ENCODE peak calls at places on chromosomes 3 and 15, in five cellular contexts. L is neuronal stem cell, T is H1, Z is H9, N is trophoblast cell. P is an unnamed sample.
A peak's percentile ranks its signal among the peaks of the same experiment; 100 is the strongest.

GRCh38 chr3:177713921-177714900 is 516.9 kb upstream of the TBL1XR1 start:
- DNase-seq in L (no peak), T (no peak), Z (no peak), N (no peak), P (peak; percentile 15)

GRCh38 chr15:68333775-68334470 is 56.4 kb downstream of the FEM1B start:
- DNase-seq in L (no peak), T (no peak), Z (no peak), N (peak; percentile 13), P (peak; percentile 79)

GRCh38 chr3:98779936-98780335 is 16.8 kb downstream of the ST3GAL6 start:
- DNase-seq in L (no peak), T (no peak), Z (no peak), N (peak; percentile 89), P (peak; percentile 82)

GRCh38 chr3:68057637-68058320 is 403.4 kb upstream of the SUCLG2 start:
- DNase-seq in L (no peak), T (no peak), Z (no peak), N (no peak), P (no peak)

GRCh38 chr3:16319307-16319706 is 54.3 kb downstream of the OXNAD1 start:
- DNase-seq in L (no peak), T (no peak), Z (peak; percentile 57), N (peak; percentile 69), P (no peak)

GRCh38 chr15:78104566-78105500 is 12.5 kb downstream of the SH2D7 start:
- DNase-seq in L (no peak), T (no peak), Z (no peak), N (no peak), P (no peak)

GRCh38 chr3:7589526-7589925 is 728.6 kb downstream of the GRM7 start:
- DNase-seq in L (no peak), T (no peak), Z (no peak), N (no peak), P (no peak)

GRCh38 chr15:31328999-31329639 is 2.5 kb downstream of the KLF13 start:
- DNase-seq in L (no peak), T (no peak), Z (peak; percentile 68), N (peak; percentile 25), P (no peak)

GRCh38 chr3:79385211-79385610 is 382.6 kb downstream of the ROBO1 start:
- DNase-seq in L (no peak), T (no peak), Z (no peak), N (peak; percentile 79), P (no peak)

GRCh38 chr3:141452045-141452444 is 34.8 kb upstream of the RASA2 start:
- DNase-seq in L (peak; percentile 31), T (no peak), Z (no peak), N (peak; percentile 36), P (peak; percentile 73)

GRCh38 chr3:107208796-107209195 is 168.4 kb upstream of the CCDC54 start:
- DNase-seq in L (no peak), T (no peak), Z (no peak), N (no peak), P (peak; percentile 77)

DNA sequence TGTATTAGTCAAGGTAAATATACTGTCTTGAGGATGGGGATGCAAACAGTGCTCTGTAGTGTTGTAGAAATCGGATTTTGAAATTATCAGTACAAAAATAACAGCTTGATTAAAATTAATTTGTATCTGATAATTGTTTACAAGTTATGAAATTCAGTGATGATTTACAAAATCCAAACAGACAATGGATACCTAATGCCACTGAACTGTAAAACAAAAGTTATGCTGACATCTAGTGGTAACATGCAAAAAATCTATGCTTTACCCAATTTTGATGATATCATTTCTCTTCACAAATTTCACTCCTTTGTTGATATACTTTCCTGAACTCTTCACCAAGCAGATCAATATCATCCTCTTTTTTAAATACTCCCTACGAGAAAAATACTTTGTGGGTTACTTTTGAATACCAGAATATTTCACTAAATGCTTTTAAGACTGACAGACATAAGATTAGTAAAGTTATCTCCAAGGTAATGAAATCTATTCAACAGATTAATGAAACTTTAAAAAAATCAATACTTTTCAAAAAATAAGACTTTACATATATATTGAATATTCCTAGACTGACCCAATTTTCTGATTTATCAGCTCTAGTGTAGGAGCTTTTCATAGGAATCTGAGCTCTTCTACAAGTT is 36.0 kb downstream of the MNS1 start:
- DNase-seq in L (peak; percentile 0), T (no peak), Z (no peak), N (peak; percentile 72), P (peak; percentile 32)
- H2BK12ac ChIP-seq in L (no peak overlapping the region), T (no peak overlapping the region), Z (no peak overlapping the region), N (no peak overlapping the region), P (no peak overlapping the region)

GRCh38 chr3:193744822-193745684 is 152.0 kb downstream of the OPA1 start:
- DNase-seq in L (no peak), T (no peak), Z (no peak), N (peak; percentile 90), P (peak; percentile 83)
- H2AFZ ChIP-seq in L (peak overlapping the region; percentile 32), T (peak overlapping the region; percentile 86), Z (no peak overlapping the region), N (no peak overlapping the region), P (peak overlapping the region; percentile 15)

GRCh38 chr15:48109856-48110531 is 10.8 kb upstream of the SLC24A5 start:
- DNase-seq in L (no peak), T (no peak), Z (peak; percentile 64), N (peak; percentile 11), P (no peak)
- H2BK12ac ChIP-seq in L (no peak overlapping the region), T (no peak overlapping the region), Z (no peak overlapping the region), N (no peak overlapping the region), P (no peak overlapping the region)

DNA sequence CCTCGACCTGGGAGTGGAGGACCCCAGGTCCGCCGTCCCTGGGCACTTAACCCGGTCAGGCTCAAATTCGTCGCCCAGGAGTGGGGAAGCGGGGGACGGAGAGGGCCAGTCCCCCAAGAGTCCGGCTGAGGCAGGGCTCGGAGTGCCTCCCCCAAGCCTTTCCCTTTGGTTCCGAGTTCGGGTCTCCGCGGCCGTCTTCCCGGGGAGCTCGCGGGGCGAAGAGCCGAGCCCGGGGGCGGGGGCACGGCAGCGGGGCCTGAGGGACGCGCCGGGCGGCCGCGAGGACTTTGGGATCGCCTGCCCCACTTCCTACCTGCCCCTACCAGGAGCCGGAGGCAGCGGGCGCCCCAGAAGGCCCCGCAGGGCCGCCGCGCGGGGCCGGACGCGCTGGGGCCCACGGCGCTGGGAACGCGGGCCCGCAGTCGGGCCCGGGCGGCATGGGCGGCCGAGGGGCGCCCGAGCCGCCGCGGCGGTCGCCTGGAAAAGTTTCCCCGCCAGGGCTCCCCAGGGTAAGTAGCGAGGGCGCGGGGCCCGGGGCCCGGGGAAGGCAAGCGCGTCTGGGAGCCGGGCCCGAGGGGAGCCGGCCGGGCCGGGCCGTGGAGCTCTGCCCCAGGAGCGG is 2.8 kb downstream of the FURIN start:
- DNase-seq in L (no peak), T (no peak), Z (no peak), N (peak; percentile 47), P (peak; percentile 64)
- H2AFZ ChIP-seq in L (peak overlapping the region; percentile 90), T (no peak overlapping the region), Z (no peak overlapping the region), N (peak overlapping the region; percentile 90), P (no peak overlapping the region)

DNA sequence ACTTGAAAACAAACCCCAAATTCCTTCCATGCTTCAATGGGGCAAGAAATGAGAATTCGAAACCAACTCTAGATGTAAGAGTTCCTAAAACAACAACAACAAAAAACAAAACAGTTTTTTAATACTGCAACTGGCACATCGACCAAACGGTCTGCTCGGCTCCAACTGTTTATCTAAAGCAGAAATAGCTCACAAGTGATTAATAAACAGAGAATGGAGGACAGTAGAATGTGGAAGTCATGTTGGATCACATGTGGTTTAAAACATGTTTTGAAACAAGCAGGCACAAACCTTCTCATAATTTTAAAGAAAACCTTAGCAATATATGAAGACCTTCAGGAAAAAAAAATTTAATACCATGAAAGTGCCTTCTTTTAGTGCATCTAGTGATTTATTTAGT is 55.1 kb downstream of the SETMAR start:
- DNase-seq in L (no peak), T (no peak), Z (no peak), N (no peak), P (peak; percentile 27)
- H2BK12ac ChIP-seq in L (no peak overlapping the region), T (no peak overlapping the region), Z (no peak overlapping the region), N (no peak overlapping the region), P (no peak overlapping the region)

GRCh38 chr3:51735039-51735438 is 28.2 kb downstream of the GRM2 start:
- DNase-seq in L (no peak), T (no peak), Z (no peak), N (no peak), P (no peak)

GRCh38 chr3:51729005-51729633 is 22.3 kb downstream of the GRM2 start:
- DNase-seq in L (no peak), T (no peak), Z (no peak), N (no peak), P (no peak)

GRCh38 chr3:51735950-51736349 is 29.1 kb downstream of the GRM2 start:
- DNase-seq in L (no peak), T (no peak), Z (no peak), N (no peak), P (no peak)

GRCh38 chr3:51734572-51734907 is 27.7 kb downstream of the GRM2 start:
- DNase-seq in L (no peak), T (no peak), Z (no peak), N (no peak), P (no peak)

DNA sequence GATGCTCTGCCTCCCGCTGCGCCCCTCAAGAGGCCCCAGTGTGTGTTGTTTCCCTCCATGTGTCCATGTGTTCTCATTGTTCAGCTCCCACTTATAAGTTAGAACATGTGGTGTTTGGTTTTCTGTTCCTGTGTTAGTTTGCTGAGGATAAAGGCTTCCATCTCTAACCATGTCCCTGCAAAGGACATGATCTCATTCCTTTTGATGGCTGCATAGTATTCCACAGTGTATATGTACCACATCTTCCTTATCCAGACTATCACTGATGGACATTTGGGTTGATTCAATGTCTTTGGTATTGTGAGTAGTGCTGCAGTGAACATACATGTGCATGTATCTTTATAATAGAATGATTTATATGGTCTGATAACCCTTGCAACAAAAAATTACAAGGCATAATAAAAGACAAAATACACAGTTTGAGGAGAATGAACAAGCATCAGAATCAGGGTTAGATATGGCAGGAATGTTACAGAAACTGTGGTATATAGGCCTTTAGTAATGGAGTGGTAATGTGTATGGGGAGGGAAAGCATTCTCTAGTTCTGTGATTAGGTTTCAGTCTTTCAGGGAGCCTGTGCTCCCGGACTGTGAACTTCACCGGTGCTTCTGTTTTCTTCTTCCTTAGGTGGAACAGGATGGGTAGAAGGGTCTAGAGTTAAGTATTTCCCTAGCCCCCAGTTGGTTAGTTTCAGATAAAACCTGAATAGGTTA is 27.1 kb downstream of the GRM2 start:
- DNase-seq in L (no peak), T (no peak), Z (no peak), N (no peak), P (no peak)
- H2AFZ ChIP-seq in L (no peak overlapping the region), T (peak overlapping the region; percentile 86), Z (peak overlapping the region; percentile 86), N (no peak overlapping the region), P (no peak overlapping the region)

GRCh38 chr3:32583708-32584107 is 13.1 kb upstream of the DYNC1LI1 start:
- DNase-seq in L (no peak), T (no peak), Z (no peak), N (peak; percentile 99), P (peak; percentile 50)
- H2BK12ac ChIP-seq in L (no peak overlapping the region), T (no peak overlapping the region), Z (no peak overlapping the region), N (no peak overlapping the region), P (no peak overlapping the region)